ENCODE peak calls at places on chromosomes 16 and 17, in seven cellular contexts. V, W, T, B, Z, N and P are unnamed samples.

GRCh38 chr16:49755291-49755611 is 100.7 kb downstream of the ZNF423 start:
- DNase-seq in B (no peak), T (peak; percentile 40), N (no peak), V (no peak), Z (no peak), W (no peak), P (no peak)

GRCh38 chr16:53893731-53894435 is 189.9 kb downstream of the FTO start:
- DNase-seq in W (peak; percentile 67), B (no peak), Z (peak; percentile 50), T (peak; percentile 76), V (no peak), N (no peak), P (no peak)

GRCh38 chr16:23803591-23804123 is 32.1 kb upstream of the PRKCB start:
- DNase-seq in N (no peak), V (peak; percentile 81), T (peak; percentile 4), W (no peak), B (no peak), Z (peak; percentile 46), P (no peak)

GRCh38 chr17:67364847-67365761 is 1.3 kb downstream of the PSMD12 start:
- DNase-seq in Z (no peak), B (no peak), T (no peak), W (no peak), N (no peak), V (no peak), P (no peak)

GRCh38 chr17:75219815-75220214 is 14.3 kb downstream of the NUP85 start:
- DNase-seq in N (no peak), Z (no peak), T (no peak), B (no peak), W (no peak), V (no peak), P (no peak)

GRCh38 chr17:60311186-60311585 is 80.7 kb downstream of the USP32 start:
- DNase-seq in V (no peak), N (no peak), T (no peak), B (no peak), Z (no peak), W (no peak), P (no peak)

GRCh38 chr17:49223517-49224197 is 6.9 kb downstream of the PHOSPHO1 start:
- DNase-seq in V (peak; percentile 67), B (no peak), T (no peak), W (peak; percentile 28), N (no peak), Z (peak; percentile 82), P (no peak)

GRCh38 chr17:38724337-38724988 is 5.7 kb upstream of the CISD3 start:
- DNase-seq in Z (no peak), N (no peak), W (peak; percentile 82), T (no peak), B (no peak), V (no peak), P (no peak)

GRCh38 chr17:75511610-75512575 is 3.4 kb downstream of the CASKIN2 start:
- DNase-seq in N (no peak), V (no peak), W (no peak), Z (no peak), B (no peak), T (no peak), P (no peak)

GRCh38 chr17:54749157-54749556 is 151.5 kb upstream of the TOM1L1 start:
- DNase-seq in W (no peak), V (no peak), B (no peak), N (no peak), T (no peak), Z (no peak), P (no peak)

GRCh38 chr17:36183001-36183810 is 6.8 kb upstream of the TBC1D3B start:
- DNase-seq in B (no peak), N (peak; percentile 23), Z (peak; percentile 93), W (peak; percentile 40), V (no peak), T (peak; percentile 82), P (no peak)

GRCh38 chr16:12321363-12321762 is 344.8 kb downstream of the SNX29 start:
- DNase-seq in B (no peak), Z (no peak), W (no peak), V (peak; percentile 91), N (no peak), T (no peak), P (no peak)

GRCh38 chr17:78111727-78112507 is 16.6 kb downstream of the TMC6 start:
- DNase-seq in W (no peak), N (no peak), V (no peak), T (no peak), B (no peak), Z (no peak), P (no peak)

GRCh38 chr17:14310584-14310983 is 9.7 kb downstream of the HS3ST3B1 start:
- DNase-seq in W (no peak), T (no peak), Z (no peak), N (no peak), B (no peak), V (no peak), P (no peak)

GRCh38 chr16:20878682-20879147 is 21.4 kb downstream of the DCUN1D3 start:
- DNase-seq in Z (no peak), V (no peak), B (no peak), T (no peak), N (no peak), W (no peak), P (no peak)

GRCh38 chr17:44108440-44109311 is 14.8 kb downstream of the HDAC5 start:
- DNase-seq in Z (peak; percentile 95), N (peak; percentile 88), T (peak; percentile 97), V (no peak), B (peak; percentile 90), W (no peak), P (no peak)

GRCh38 chr17:78644259-78644658 is 67.1 kb upstream of the DNAH17 start:
- DNase-seq in B (no peak), V (no peak), N (no peak), Z (no peak), T (no peak), W (no peak), P (no peak)

GRCh38 chr16:30357085-30357714 is 2.1 kb upstream of the CD2BP2 start:
- DNase-seq in V (no peak), Z (no peak), N (no peak), W (no peak), T (no peak), B (no peak), P (no peak)

GRCh38 chr16:65318138-65318537 is 196.3 kb upstream of the CDH11 start:
- DNase-seq in Z (no peak), T (peak; percentile 24), B (peak; percentile 24), N (no peak), V (no peak), W (no peak), P (no peak)

GRCh38 chr16:10312784-10313724 is 72.8 kb upstream of the ATF7IP2 start:
- DNase-seq in Z (no peak), N (no peak), T (no peak), B (no peak), W (no peak), V (peak; percentile 40), P (no peak)

GRCh38 chr17:45848868-45849535 is 4.3 kb downstream of the SPPL2C start:
- DNase-seq in T (no peak), Z (no peak), V (no peak), B (no peak), W (no peak), N (no peak), P (no peak)

GRCh38 chr16:75385507-75386152 is 47.7 kb downstream of the CFDP1 start:
- DNase-seq in V (peak; percentile 82), B (peak; percentile 69), T (peak; percentile 72), W (peak; percentile 15), Z (peak; percentile 31), N (peak; percentile 71), P (no peak)

GRCh38 chr17:2996208-2996855 is 67.1 kb downstream of the OR1D5 start:
- DNase-seq in V (no peak), W (no peak), Z (no peak), T (peak; percentile 16), N (no peak), B (no peak), P (no peak)

GRCh38 chr17:40069751-40070643 is 7.2 kb downstream of the THRA start:
- DNase-seq in Z (no peak), V (peak; percentile 75), B (no peak), W (peak; percentile 63), N (no peak), T (no peak), P (no peak)

GRCh38 chr16:50473375-50473945 is 74.7 kb upstream of the NKD1 start:
- DNase-seq in B (no peak), W (no peak), V (no peak), T (no peak), N (no peak), Z (no peak), P (no peak)

GRCh38 chr16:77387075-77387474 is 47.8 kb downstream of the ADAMTS18 start:
- DNase-seq in B (no peak), N (no peak), Z (no peak), V (no peak), W (no peak), T (no peak), P (no peak)

GRCh38 chr17:40097931-40098845 is 2.2 kb downstream of the NR1D1 start:
- DNase-seq in T (peak; percentile 83), B (no peak), N (no peak), Z (peak; percentile 65), W (no peak), V (no peak), P (no peak)

GRCh38 chr16:22932032-22932771 is 118.2 kb downstream of the HS3ST2 start:
- DNase-seq in W (no peak), T (no peak), V (no peak), B (no peak), Z (no peak), N (no peak), P (no peak)

GRCh38 chr16:54744998-54745397 is 185.7 kb upstream of the IRX5 start:
- DNase-seq in W (no peak), T (no peak), N (no peak), V (no peak), B (no peak), Z (no peak), P (no peak)

GRCh38 chr17:2068101-2068518 is 13.2 kb downstream of the HIC1 start:
- DNase-seq in Z (peak; percentile 73), V (no peak), N (peak; percentile 84), W (no peak), T (peak; percentile 74), B (no peak), P (no peak)

GRCh38 chr17:66702106-66702936 is 132.6 kb upstream of the CACNG5 start:
- DNase-seq in T (no peak), V (no peak), W (no peak), B (no peak), Z (no peak), N (no peak), P (no peak)

GRCh38 chr17:17551361-17551760 is 40.1 kb downstream of the PEMT start:
- DNase-seq in W (no peak), N (no peak), Z (no peak), B (no peak), V (no peak), T (peak; percentile 16), P (no peak)

GRCh38 chr16:81626181-81626674 is 152.9 kb upstream of the PLCG2 start:
- DNase-seq in B (no peak), Z (no peak), V (no peak), T (peak; percentile 60), W (no peak), N (no peak), P (no peak)

GRCh38 chr16:12231666-12232065 is 255.1 kb downstream of the SNX29 start:
- DNase-seq in W (no peak), B (no peak), T (peak; percentile 51), N (peak; percentile 42), V (no peak), Z (peak; percentile 68), P (no peak)

GRCh38 chr16:19294156-19294649 is 8.7 kb downstream of the CLEC19A start:
- DNase-seq in N (no peak), B (no peak), T (no peak), Z (no peak), W (no peak), V (peak; percentile 3), P (no peak)

GRCh38 chr17:46003907-46004748 is 5.1 kb downstream of the STH start:
- DNase-seq in T (peak; percentile 9), V (no peak), W (no peak), Z (no peak), N (no peak), B (no peak), P (no peak)

GRCh38 chr16:88886915-88887521 is 20.6 kb upstream of the PABPN1L start:
- DNase-seq in B (no peak), Z (peak; percentile 67), N (no peak), W (no peak), V (no peak), T (peak; percentile 34), P (no peak)